ENCODE peak calls at places on chromosomes 3 and 15, in nine cellular contexts. Y is kidney; E is central memory CD4-positive, alpha-beta T cell; Z is stimulated activated CD4-positive, alpha-beta T cell treated with anti-CD3 and anti-CD28 coated beads, Interleukin-1b, Interleukin-23, amount 100 ng/mL, for 4 hours; N is OCI-LY7; V is non-pigmented ciliary epithelial cell; G is activated CD4-positive, alpha-beta T cell treated with anti-CD3 and anti-CD28 coated beads, Interleukin-2, amount 50 U/mL, for 1 hour; S is HEK293T; U is CMK. I is an unnamed sample.

GRCh38 chr3:39150803-39151631 is 2.4 kb downstream of the CSRNP1 start:
- DNase-seq in Y (peak; percentile 96), E (peak; percentile 41), Z (peak; percentile 70), N (no peak), V (peak; percentile 89), G (peak; percentile 56), S (no peak), U (no peak), I (peak; percentile 8)

GRCh38 chr3:39809181-39809994 is at the start of gene MYRIP:
- DNase-seq in Y (peak; percentile 87), E (no peak), Z (no peak), N (no peak), V (no peak), G (no peak), S (peak; percentile 78), U (peak; percentile 31), I (peak; percentile 56)

GRCh38 chr3:38500688-38501417 is 4.7 kb downstream of the EXOG start:
- DNase-seq in Y (no peak), E (no peak), Z (no peak), N (no peak), V (no peak), G (no peak), S (no peak), U (no peak), I (no peak)

GRCh38 chr15:100783760-100784492 is 95.7 kb upstream of the ALDH1A3 start:
- DNase-seq in Y (no peak), E (no peak), Z (no peak), N (no peak), V (no peak), G (no peak), S (no peak), U (no peak), I (no peak)

GRCh38 chr3:156341831-156342416 is 213.0 kb downstream of the SSR3 start:
- DNase-seq in Y (no peak), E (no peak), Z (no peak), N (peak; percentile 45), V (no peak), G (no peak), S (no peak), U (no peak), I (no peak)

GRCh38 chr15:45254405-45255293 is 2.6 kb downstream of the SLC28A2 start:
- DNase-seq in Y (no peak), E (no peak), Z (no peak), N (no peak), V (no peak), G (no peak), S (no peak), U (no peak), I (no peak)

GRCh38 chr3:183870563-183870962 is 14.1 kb downstream of the PARL start:
- DNase-seq in Y (no peak), E (no peak), Z (no peak), N (no peak), V (no peak), G (no peak), S (no peak), U (no peak), I (no peak)

GRCh38 chr3:182816181-182816580 is 22.9 kb downstream of the ATP11B start:
- DNase-seq in Y (no peak), E (no peak), Z (no peak), N (no peak), V (no peak), G (no peak), S (no peak), U (no peak), I (no peak)

GRCh38 chr15:79160211-79160610 is 69.6 kb upstream of the RASGRF1 start:
- DNase-seq in Y (peak; percentile 87), E (no peak), Z (no peak), N (no peak), V (no peak), G (no peak), S (no peak), U (no peak), I (no peak)

GRCh38 chr3:31704651-31705179 is 172.0 kb downstream of the STT3B start:
- DNase-seq in Y (peak; percentile 77), E (no peak), Z (no peak), N (no peak), V (peak; percentile 47), G (no peak), S (no peak), U (no peak), I (peak; percentile 29)

GRCh38 chr15:64808785-64809453 is 16.5 kb downstream of the PIF1 start:
- DNase-seq in Y (no peak), E (no peak), Z (no peak), N (no peak), V (no peak), G (no peak), S (no peak), U (no peak), I (no peak)